ENCODE peak calls at places on chromosomes 5 and 9, in five cellular contexts. O, Z, U, R and L are unnamed samples.

GRCh38 chr5:132260714-132261615 is 3.5 kb downstream of the PDLIM4 start:
- DNase-seq in O (no peak), Z (peak; percentile 25), U (no peak), R (peak; percentile 88), L (peak; percentile 96)

GRCh38 chr9:124873664-124874063 is 11.7 kb downstream of the ARPC5L start:
- DNase-seq in O (no peak), Z (no peak), U (no peak), R (no peak), L (no peak)

GRCh38 chr5:1479581-1480188 is 34.4 kb upstream of the SLC6A3 start:
- DNase-seq in O (peak; percentile 26), Z (peak; percentile 53), U (peak; percentile 33), R (peak; percentile 49), L (peak; percentile 36)

GRCh38 chr9:83992407-83992806 is 11.8 kb downstream of the RMI1 start:
- DNase-seq in O (no peak), Z (no peak), U (no peak), R (peak; percentile 24), L (peak; percentile 55)

GRCh38 chr9:126420643-126421564 is 94.3 kb downstream of the MVB12B start:
- DNase-seq in O (no peak), Z (no peak), U (peak; percentile 62), R (peak; percentile 29), L (peak; percentile 58)

GRCh38 chr9:79134654-79135053 is 437.1 kb upstream of the TLE4 start:
- DNase-seq in O (peak; percentile 31), Z (peak; percentile 66), U (peak; percentile 84), R (peak; percentile 12), L (peak; percentile 12)

GRCh38 chr5:153896117-153896516 is 142.6 kb downstream of the FAM114A2 start:
- DNase-seq in O (no peak), Z (no peak), U (no peak), R (peak; percentile 38), L (peak; percentile 11)

GRCh38 chr5:96004087-96004486 is 42.4 kb upstream of the ELL2 start:
- DNase-seq in O (no peak), Z (no peak), U (no peak), R (peak; percentile 42), L (no peak)

GRCh38 chr5:114062940-114063867 is 298.7 kb upstream of the KCNN2 start:
- DNase-seq in O (no peak), Z (no peak), U (no peak), R (no peak), L (peak; percentile 10)

GRCh38 chr5:108481355-108481931 is 99.5 kb upstream of the FBXL17 start:
- DNase-seq in O (peak; percentile 9), Z (peak; percentile 37), U (peak; percentile 77), R (peak; percentile 61), L (peak; percentile 42)

GRCh38 chr5:40834391-40834848 is 602 bp downstream of the RPL37 start:
- DNase-seq in O (no peak), Z (no peak), U (peak; percentile 38), R (peak; percentile 58), L (peak; percentile 33)

GRCh38 chr5:13987843-13988464 is 43.5 kb upstream of the DNAH5 start:
- DNase-seq in O (peak; percentile 53), Z (peak; percentile 42), U (peak; percentile 69), R (peak; percentile 71), L (peak; percentile 81)

GRCh38 chr9:92422611-92423010 is 1.7 kb downstream of the OMD start:
- DNase-seq in O (no peak), Z (no peak), U (no peak), R (no peak), L (no peak)

GRCh38 chr5:174221454-174221853 is 175.9 kb downstream of the NSG2 start:
- DNase-seq in O (no peak), Z (no peak), U (no peak), R (no peak), L (no peak)

GRCh38 chr5:19676895-19677294 is 311.1 kb downstream of the CDH18 start:
- DNase-seq in O (no peak), Z (no peak), U (peak; percentile 47), R (no peak), L (no peak)

GRCh38 chr9:128920381-128921058 is at the start of gene PHYHD1:
- DNase-seq in O (no peak), Z (no peak), U (no peak), R (peak; percentile 29), L (peak; percentile 61)

GRCh38 chr5:181181650-181182565 is 23.1 kb downstream of the TRIM7 start:
- DNase-seq in O (no peak), Z (peak; percentile 87), U (peak; percentile 91), R (peak; percentile 73), L (peak; percentile 65)

GRCh38 chr9:136603216-136603615 is 57.4 kb upstream of the NOTCH1 start:
- DNase-seq in O (no peak), Z (no peak), U (no peak), R (no peak), L (no peak)
- H2BK120ac ChIP-seq in O (peak overlapping the region; percentile 42), Z (no peak overlapping the region), U (no peak overlapping the region), R (peak overlapping the region; percentile 54), L (no peak overlapping the region)

DNA sequence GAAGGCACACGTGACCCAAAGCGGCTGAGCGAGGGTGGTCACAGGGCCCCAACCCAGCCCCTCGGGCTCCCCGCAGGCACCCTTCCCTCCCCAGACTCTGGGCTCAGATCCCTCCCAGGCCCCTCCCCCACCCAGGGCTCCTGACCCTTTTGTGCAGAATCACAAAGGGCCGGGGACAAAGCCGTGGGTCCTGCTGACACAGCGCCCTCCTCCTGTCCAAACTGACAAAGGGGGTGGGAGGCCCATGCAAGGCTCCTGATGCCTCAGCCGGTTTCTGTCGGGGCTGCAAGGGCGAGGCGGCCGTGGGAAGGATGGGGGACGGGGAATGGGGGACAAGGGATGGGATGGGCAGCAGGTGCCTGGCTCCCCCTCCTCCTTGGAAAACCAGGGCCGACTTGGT is 43.5 kb upstream of the UBAC1 start:
- DNase-seq in O (peak; percentile 84), Z (peak; percentile 67), U (no peak), R (no peak), L (no peak)
- H2BK120ac ChIP-seq in O (peak overlapping the region; percentile 100), Z (no peak overlapping the region), U (no peak overlapping the region), R (peak overlapping the region; percentile 56), L (no peak overlapping the region)

DNA sequence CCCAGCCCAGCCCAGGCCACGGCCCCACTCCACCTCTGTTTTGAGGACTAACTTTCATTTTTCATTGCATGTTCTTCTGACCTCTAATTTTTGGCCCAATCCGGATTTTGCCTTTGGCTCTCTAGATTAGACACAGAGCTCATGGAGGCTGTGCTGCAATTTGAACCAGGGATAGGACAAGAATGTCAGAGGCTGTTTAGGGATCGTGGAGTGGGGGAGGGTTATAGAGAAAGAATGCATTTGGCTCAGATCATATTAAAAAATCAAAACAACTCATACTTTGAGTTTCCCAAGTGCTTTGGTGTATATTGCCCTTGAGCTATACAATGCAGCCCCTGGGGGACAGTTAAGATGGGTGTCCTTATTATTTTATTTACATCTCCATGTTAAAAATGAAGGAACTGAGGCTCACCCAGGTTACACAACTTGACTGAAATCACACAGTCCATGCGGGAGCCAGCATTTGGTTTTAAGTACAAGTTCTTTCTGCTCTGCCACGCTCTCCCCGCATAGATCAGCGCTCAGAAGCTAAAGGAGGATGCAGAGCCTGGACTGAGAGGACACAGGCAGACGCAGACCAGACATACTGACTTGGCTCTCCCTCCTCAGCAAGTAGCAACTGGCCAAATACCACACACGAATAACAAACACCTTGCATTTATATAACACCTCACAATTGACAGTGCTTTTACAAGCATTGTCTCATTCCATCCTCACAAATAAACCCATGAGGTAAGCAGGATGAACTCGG is 126.4 kb upstream of the RAI14 start:
- DNase-seq in O (no peak), Z (no peak), U (no peak), R (no peak), L (peak; percentile 18)
- H2BK120ac ChIP-seq in O (no peak overlapping the region), Z (no peak overlapping the region), U (no peak overlapping the region), R (no peak overlapping the region), L (peak overlapping the region; percentile 67)

GRCh38 chr9:82894961-82895902 is 167.7 kb downstream of the RASEF start:
- DNase-seq in O (no peak), Z (no peak), U (no peak), R (no peak), L (no peak)

GRCh38 chr9:82890865-82891264 is 172.1 kb downstream of the RASEF start:
- DNase-seq in O (no peak), Z (no peak), U (peak; percentile 51), R (no peak), L (no peak)

GRCh38 chr9:82893549-82893948 is 169.4 kb downstream of the RASEF start:
- DNase-seq in O (no peak), Z (no peak), U (no peak), R (no peak), L (no peak)

GRCh38 chr9:82891321-82891720 is 171.6 kb downstream of the RASEF start:
- DNase-seq in O (no peak), Z (no peak), U (peak; percentile 32), R (no peak), L (no peak)

DNA sequence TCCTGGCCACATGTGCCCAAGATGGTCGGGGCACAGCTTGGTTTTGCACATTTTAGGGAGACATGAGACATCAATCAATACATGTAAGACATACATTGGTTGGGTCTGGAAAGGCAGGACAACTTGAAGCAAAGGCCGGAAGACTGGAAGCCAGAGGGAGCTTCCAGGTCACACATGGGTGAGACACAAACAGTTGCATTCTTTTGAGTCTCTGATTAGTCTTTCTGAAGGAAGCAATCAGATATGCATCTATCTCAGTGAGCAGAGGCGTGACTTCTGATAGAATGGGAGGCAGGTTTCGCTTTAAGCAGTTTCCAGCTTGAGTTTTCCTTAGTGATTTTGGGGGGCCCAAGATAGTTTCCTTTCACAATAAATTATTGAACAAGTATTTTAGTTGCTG is 172.5 kb downstream of the RASEF start:
- DNase-seq in O (no peak), Z (no peak), U (peak; percentile 92), R (no peak), L (no peak)
- H2BK120ac ChIP-seq in O (no peak overlapping the region), Z (no peak overlapping the region), U (no peak overlapping the region), R (no peak overlapping the region), L (no peak overlapping the region)

DNA sequence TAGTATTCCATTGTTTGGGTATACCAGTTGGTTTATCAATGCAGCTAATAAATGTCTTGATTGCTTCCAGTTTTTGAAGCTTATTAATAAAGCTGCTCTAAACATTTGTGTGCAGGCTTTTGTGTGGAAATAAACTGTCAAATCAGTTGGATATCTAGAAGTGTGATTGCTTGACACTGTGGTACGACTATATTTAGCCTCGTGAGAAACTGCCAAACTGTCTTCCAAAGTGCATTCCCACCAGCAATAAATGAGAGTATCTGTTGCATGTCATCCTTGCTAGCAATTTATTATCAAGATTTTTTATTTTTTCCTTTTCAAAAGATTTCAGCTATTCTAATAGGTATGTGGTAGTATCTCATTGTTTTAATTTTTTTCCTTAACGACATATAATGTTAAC is 37.5 kb downstream of the NMUR2 start:
- DNase-seq in O (no peak), Z (no peak), U (no peak), R (no peak), L (no peak)
- H2BK120ac ChIP-seq in O (no peak overlapping the region), Z (no peak overlapping the region), U (no peak overlapping the region), R (no peak overlapping the region), L (no peak overlapping the region)

DNA sequence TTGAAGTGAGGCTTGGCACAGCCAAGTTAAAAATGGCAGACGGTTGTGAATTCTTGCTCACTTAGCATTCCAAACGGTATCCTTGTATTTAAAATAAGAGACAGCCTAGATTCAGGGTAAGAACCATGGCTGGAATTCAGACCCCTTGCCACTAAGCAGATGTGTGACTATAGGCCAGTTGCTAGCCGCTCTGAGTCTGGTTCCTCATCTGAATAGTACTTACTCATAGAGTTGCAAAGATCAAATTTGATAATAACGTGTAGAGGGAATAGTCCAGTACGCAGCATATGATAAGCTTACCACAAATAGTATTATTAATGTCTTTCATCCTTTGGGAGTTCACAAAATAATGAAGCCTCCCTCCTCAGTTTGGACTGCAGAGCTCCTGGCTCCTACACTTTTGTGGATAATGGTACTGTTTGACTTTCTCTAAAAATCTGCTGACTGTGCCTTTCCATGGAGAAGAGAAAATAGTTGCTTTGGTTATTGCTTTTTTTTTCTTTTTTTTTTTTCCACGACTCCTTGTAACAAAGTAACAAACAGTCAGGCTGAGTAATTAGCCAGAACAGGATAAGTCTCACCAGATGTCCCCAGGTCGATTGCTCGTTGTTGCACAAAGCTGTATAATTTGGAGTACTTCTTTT is 51.4 kb downstream of the FGF1 start:
- DNase-seq in O (no peak), Z (no peak), U (no peak), R (no peak), L (no peak)
- H2BK120ac ChIP-seq in O (no peak overlapping the region), Z (no peak overlapping the region), U (no peak overlapping the region), R (no peak overlapping the region), L (no peak overlapping the region)